ENCODE peak calls at places on chromosomes 6 and 20, in nine cellular contexts. L, A, U, D, Y, J, N, Q and P are unnamed samples.

GRCh38 chr6:43937236-43938177 is 167.5 kb downstream of the VEGFA start:
- DNase-seq in L (no peak), A (no peak), U (peak; percentile 84), D (no peak), Y (peak; percentile 63), J (peak; percentile 53), N (no peak), Q (peak; percentile 67), P (peak; percentile 68)

GRCh38 chr6:63839485-63839884 is 203.9 kb downstream of the PHF3 start:
- DNase-seq in L (no peak), A (no peak), U (no peak), D (no peak), Y (no peak), J (no peak), N (no peak), Q (no peak), P (no peak)

GRCh38 chr6:137309078-137309762 is 90.0 kb upstream of the IFNGR1 start:
- DNase-seq in L (peak; percentile 40), A (peak; percentile 56), U (no peak), D (peak; percentile 38), Y (peak; percentile 86), J (peak; percentile 81), N (no peak), Q (peak; percentile 3), P (no peak)

GRCh38 chr6:17389274-17389847 is 4.0 kb upstream of the CAP2 start:
- DNase-seq in L (no peak), A (no peak), U (no peak), D (no peak), Y (no peak), J (no peak), N (no peak), Q (no peak), P (no peak)

GRCh38 chr6:72246926-72247325 is 360.6 kb downstream of the RIMS1 start:
- DNase-seq in L (no peak), A (peak; percentile 33), U (no peak), D (no peak), Y (no peak), J (no peak), N (no peak), Q (peak; percentile 0), P (no peak)

GRCh38 chr6:159654483-159655098 is 38.5 kb downstream of the SOD2 start:
- DNase-seq in L (no peak), A (peak; percentile 65), U (peak; percentile 45), D (no peak), Y (no peak), J (no peak), N (no peak), Q (peak; percentile 41), P (no peak)

GRCh38 chr6:137148291-137149076 is 25.0 kb downstream of the IL22RA2 start:
- DNase-seq in L (no peak), A (peak; percentile 45), U (no peak), D (no peak), Y (no peak), J (no peak), N (no peak), Q (no peak), P (peak; percentile 74)

GRCh38 chr6:52305948-52306767 is 21.6 kb upstream of the MCM3 start:
- DNase-seq in L (no peak), A (no peak), U (no peak), D (no peak), Y (no peak), J (no peak), N (no peak), Q (no peak), P (no peak)

GRCh38 chr6:101429291-101429690 is 35.8 kb downstream of the GRIK2 start:
- DNase-seq in L (no peak), A (no peak), U (no peak), D (no peak), Y (no peak), J (no peak), N (no peak), Q (no peak), P (no peak)

DNA sequence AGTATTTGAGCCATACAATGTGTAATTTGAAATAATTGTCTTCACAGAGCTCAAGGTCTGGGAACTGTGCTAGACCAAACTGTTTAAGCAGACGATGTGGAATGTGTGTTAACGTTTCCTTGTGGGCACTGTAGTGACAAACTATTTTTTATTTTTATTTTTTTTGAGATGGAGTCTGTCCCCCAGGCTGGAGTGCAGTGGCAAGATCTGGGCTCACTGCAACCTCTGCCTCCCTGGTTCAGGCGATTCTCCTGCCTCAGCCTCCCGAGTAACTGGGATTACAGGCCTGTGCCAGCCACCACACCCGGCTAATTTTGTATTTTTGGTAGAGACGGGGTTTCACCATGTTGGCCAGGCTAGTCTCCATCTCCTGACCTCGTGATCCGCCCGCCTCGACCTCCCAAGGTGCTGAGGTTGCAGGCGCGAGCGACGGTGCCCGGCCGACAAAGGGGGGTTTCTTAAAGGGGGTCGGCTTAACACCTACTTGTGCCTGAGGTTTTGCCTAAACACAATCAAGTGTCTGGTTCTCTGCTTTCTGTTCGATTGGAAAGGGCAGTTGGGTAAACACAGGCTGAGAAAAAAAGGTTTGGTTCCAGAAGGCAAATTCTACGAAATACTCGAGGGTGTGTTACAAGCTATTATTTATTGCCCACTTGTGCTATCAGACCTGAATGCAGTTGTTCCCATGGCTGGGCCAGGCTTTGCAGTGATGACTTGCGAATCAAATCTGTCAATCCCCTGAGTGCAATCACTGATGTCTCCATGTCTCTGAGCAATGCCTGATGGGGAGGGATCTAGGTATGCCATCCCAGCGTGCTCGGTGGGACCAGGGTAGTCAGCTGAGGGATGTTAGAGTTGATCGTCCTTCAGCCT is 1.3 kb downstream of the NOP56 start:
- DNase-seq in L (no peak), A (no peak), U (no peak), D (no peak), Y (no peak), J (no peak), N (no peak), Q (no peak), P (no peak)
- H3K27ac ChIP-seq in L (no peak overlapping the region), A (peak overlapping the region; percentile 90), U (peak overlapping the region; percentile 80), D (no peak overlapping the region), Y (peak overlapping the region; percentile 92), J (no peak overlapping the region), N (peak overlapping the region; percentile 85), Q (peak overlapping the region; percentile 87), P (peak overlapping the region; percentile 89)

DNA sequence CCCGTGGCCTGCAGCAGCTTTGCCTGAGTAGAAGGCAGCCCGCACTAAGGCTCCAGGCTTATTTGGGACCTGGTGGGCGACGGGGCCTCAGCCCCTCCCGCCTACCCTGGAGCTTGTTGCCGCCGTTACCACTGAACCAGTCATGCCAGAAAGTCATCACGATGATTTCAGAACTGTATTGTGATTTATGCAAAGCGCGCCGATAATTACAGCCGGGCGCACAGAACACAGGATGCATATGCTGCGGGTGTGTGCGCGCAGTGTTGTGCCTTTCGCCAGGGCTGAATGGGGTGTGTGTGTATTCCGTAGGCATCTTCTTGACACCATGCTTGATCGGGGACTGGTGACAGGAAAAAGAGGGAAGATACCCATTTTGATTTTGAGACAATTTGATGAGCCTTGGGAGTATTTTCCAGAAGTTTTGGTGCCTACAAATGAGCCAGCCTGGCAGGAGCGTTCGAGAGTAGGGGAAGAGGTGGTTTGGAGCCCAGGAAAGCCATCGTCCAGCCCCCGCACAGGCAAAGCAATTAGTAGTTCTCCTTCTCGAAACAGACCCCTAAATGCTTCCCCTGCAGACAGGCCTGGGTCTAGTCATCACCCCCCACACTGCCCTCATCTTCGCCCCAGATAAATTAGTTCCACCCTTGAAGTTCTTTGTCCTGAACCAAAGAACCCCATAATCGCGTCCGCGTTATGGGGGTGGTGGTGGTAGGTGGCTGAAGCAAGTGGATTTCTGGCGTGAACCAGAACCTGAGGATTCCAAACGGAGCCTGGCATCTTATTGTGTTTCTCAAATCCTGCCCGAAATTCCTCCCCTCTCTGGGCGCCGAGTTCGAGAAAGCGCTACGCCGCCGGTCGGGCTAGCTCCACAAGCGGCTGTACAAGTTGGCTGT is 1.9 kb upstream of the NR2E1 start:
- DNase-seq in L (no peak), A (no peak), U (no peak), D (no peak), Y (no peak), J (no peak), N (peak; percentile 74), Q (no peak), P (no peak)
- H3K4me3 ChIP-seq in L (no peak overlapping the region), A (no peak overlapping the region), U (no peak overlapping the region), D (no peak overlapping the region), Y (no peak overlapping the region), J (no peak overlapping the region), N (no peak overlapping the region), Q (no peak overlapping the region), P (no peak overlapping the region)

DNA sequence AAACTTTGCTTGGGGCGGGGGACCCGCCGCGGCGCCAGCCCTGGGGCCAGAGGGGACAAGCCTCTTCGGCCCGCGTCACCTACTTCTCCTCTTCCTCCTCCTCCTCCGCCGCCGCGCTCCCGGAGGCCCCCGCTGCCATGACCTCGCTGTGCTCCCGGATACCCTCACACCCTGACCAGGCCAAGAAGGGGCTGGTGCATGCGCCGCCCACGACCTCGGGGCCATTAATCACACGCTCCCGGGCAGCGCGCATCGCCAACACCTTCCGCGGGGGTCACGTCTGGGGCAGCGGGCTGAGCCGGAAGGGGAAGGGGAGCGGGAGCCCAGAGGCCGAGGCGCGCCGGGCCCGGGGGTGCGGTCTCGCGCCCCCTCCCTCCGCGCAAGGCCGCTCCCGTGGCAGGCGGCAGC is 350 bp upstream of the CNR1 start:
- DNase-seq in L (no peak), A (no peak), U (no peak), D (no peak), Y (no peak), J (no peak), N (no peak), Q (peak; percentile 73), P (peak; percentile 89)
- TF ChIP-seq EP300 in L (no peak), A (no peak), U (no peak), D (no peak), Y (no peak), J (no peak), N (no peak), Q (no peak), P (no peak)

DNA sequence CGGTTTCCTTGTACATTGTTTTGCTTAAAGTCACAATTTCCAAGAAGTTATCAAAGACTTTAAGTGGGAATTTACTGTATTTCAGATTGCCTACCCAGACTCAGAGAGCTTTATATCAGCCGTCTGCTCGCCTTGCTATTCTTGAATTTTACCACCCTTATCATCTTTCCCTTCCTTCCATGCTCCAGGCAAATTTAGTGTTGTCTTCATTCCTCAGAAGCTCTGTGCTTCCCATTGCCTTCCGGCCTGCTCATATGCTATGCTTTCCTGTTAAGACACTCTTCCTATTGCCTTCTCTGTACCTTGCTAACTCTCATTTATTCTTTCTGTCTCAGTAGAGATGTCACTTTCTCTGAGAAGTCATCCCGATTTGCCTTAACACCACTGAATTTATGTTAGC is 52.1 kb downstream of the CD2AP start:
- DNase-seq in L (no peak), A (no peak), U (no peak), D (no peak), Y (no peak), J (no peak), N (no peak), Q (no peak), P (no peak)
- H3K27ac ChIP-seq in L (no peak overlapping the region), A (no peak overlapping the region), U (no peak overlapping the region), D (no peak overlapping the region), Y (no peak overlapping the region), J (no peak overlapping the region), N (no peak overlapping the region), Q (no peak overlapping the region), P (no peak overlapping the region)

GRCh38 chr20:36794116-36794474 is 20.5 kb upstream of the DSN1 start:
- DNase-seq in L (no peak), A (no peak), U (no peak), D (no peak), Y (no peak), J (no peak), N (no peak), Q (no peak), P (peak; percentile 76)
- H3K4me3 ChIP-seq in L (no peak overlapping the region), A (no peak overlapping the region), U (no peak overlapping the region), D (no peak overlapping the region), Y (no peak overlapping the region), J (no peak overlapping the region), N (no peak overlapping the region), Q (no peak overlapping the region), P (no peak overlapping the region)

GRCh38 chr20:31488171-31488570 is 13.1 kb downstream of the REM1 start:
- DNase-seq in L (no peak), A (no peak), U (no peak), D (no peak), Y (no peak), J (no peak), N (no peak), Q (no peak), P (no peak)
- TF ChIP-seq EP300 in L (no peak), A (no peak), U (no peak), D (no peak), Y (no peak), J (no peak), N (no peak), Q (no peak), P (no peak)